ENCODE peak calls at places on chromosome 16, in six cellular contexts. Z is heart right ventricle, D is glutamatergic neuron, C is AG04450, V is foreskin fibroblast, B is MCF 10A. Y is an unnamed sample.

GRCh38 chr16:77732241-77732946 is 10.1 kb downstream of the NUDT7 start:
- DNase-seq in Z (no peak), D (no peak), C (peak), V (peak), B (peak), Y (no peak)

GRCh38 chr16:58563235-58563634 is 47.9 kb downstream of the SETD6 start:
- DNase-seq in Z (no peak), D (no peak), C (peak), V (peak), B (peak), Y (no peak)

GRCh38 chr16:53643474-53643873 is 60.2 kb downstream of the RPGRIP1L start:
- DNase-seq in Z (no peak), D (no peak), C (no peak), V (no peak), B (no peak), Y (no peak)

GRCh38 chr16:79451196-79451816 is 149.2 kb downstream of the MAF start:
- DNase-seq in Z (no peak), D (no peak), C (no peak), V (no peak), B (no peak), Y (no peak)

GRCh38 chr16:2919511-2920255 is 8.0 kb downstream of the FLYWCH1 start:
- DNase-seq in Z (peak), D (peak), C (peak), V (no peak), B (peak), Y (no peak)

GRCh38 chr16:84726670-84727467 is 27.1 kb downstream of the USP10 start:
- DNase-seq in Z (no peak), D (peak), C (no peak), V (no peak), B (no peak), Y (peak)

GRCh38 chr16:12500771-12501170 is 302.9 kb downstream of the CPPED1 start:
- DNase-seq in Z (no peak), D (no peak), C (no peak), V (no peak), B (peak), Y (no peak)

GRCh38 chr16:1511662-1512061 is 18.5 kb downstream of the TELO2 start:
- DNase-seq in Z (no peak), D (no peak), C (no peak), V (no peak), B (no peak), Y (no peak)

GRCh38 chr16:85588562-85589503 is 24.3 kb upstream of the GSE1 start:
- DNase-seq in Z (no peak), D (no peak), C (no peak), V (no peak), B (no peak), Y (no peak)

GRCh38 chr16:46582313-46582712 is 38.9 kb downstream of the SHCBP1 start:
- DNase-seq in Z (no peak), D (no peak), C (no peak), V (no peak), B (no peak), Y (no peak)

GRCh38 chr16:67773099-67773498 is 33.3 kb downstream of the RANBP10 start:
- DNase-seq in Z (peak), D (no peak), C (no peak), V (no peak), B (no peak), Y (peak)

GRCh38 chr16:49556252-49557069 is 182.9 kb downstream of the C16orf78 start:
- DNase-seq in Z (no peak), D (peak), C (no peak), V (peak), B (no peak), Y (no peak)

GRCh38 chr16:70158261-70158939 is 15.2 kb upstream of the CLEC18C start:
- DNase-seq in Z (peak), D (no peak), C (no peak), V (no peak), B (no peak), Y (no peak)

GRCh38 chr16:52928955-52929354 is 123.7 kb downstream of the CHD9NB start:
- DNase-seq in Z (no peak), D (no peak), C (no peak), V (no peak), B (no peak), Y (no peak)

GRCh38 chr16:83470406-83470805 is 337.4 kb upstream of the HSBP1 start:
- DNase-seq in Z (no peak), D (no peak), C (no peak), V (peak), B (no peak), Y (no peak)

GRCh38 chr16:66211651-66212050 is 154.8 kb upstream of the CDH5 start:
- DNase-seq in Z (no peak), D (no peak), C (no peak), V (no peak), B (no peak), Y (no peak)

DNA sequence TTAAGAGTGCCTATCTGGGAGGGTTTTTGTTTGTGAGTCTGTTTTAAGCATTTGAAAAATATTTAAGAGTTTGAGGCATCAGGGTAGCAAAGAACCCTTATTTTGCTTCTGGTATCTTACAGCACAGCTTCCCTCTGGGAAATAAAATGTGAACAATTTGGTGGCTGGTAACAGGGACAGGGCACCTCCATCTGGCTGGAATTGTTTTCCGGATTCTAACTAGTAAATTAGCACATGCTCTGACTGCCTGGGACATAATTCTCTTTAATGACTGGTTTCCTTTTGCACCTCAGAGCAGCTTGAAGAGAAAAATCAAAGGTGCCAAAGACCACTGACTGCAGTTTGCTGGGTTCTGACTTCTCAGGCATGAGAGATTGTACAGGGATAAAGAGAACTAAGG is 469.1 kb downstream of the GRIN2A start:
- DNase-seq in Z (no peak), D (no peak), C (no peak), V (no peak), B (no peak), Y (no peak)
- TF ChIP-seq CTCF in Z (no peak), D (no peak), C (no peak), V (no peak), B (no peak), Y (no peak)

GRCh38 chr16:21197621-21198020 is 13.8 kb downstream of the ZP2 start:
- DNase-seq in Z (no peak), D (no peak), C (no peak), V (no peak), B (no peak), Y (no peak)
- TF ChIP-seq CTCF in Z (no peak), D (no peak), C (no peak), V (no peak), B (no peak), Y (no peak)

DNA sequence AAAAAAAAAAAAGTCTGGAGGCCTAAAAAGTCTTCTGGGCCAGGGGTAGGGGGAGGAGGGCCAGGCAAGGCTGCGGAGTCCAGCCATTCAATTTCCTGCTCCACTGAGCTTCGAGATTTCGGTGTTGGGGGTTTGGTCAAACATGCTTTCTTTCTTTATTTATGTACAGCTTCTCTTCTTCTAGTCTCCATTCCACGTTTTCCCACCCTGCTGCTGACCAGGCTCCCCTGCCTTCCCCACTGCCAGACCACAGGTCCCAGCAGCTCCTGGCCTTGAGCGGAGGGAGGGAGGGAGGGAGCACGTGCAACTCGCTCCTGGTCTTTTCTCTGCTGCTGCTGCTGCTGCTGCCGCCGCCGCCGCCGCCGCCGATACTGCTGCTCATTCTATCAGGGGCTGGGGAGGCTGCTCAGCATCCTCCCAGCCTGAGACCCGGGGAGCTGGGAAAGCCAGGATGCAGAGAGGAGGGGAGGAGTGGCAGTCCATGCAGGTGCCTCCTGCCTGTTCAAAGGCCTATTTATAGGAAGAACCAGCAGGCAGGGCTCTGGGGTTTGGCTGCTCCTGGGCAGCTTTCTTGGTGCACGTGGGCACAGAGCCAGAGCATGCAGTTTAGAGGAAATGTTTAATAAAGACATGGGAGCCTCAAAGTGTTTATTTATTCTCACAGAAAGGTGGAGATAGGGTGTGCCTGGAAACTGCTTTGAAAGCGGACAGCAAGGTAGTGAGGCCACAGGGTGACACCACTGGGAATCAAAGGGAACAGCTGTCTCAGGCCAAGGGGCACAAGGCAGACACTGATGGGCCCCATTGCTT is 23.4 kb upstream of the ZFHX3 start:
- DNase-seq in Z (no peak), D (peak), C (no peak), V (no peak), B (no peak), Y (no peak)
- TF ChIP-seq CTCF in Z (no peak), D (no peak), C (no peak), V (no peak), B (no peak), Y (no peak)

DNA sequence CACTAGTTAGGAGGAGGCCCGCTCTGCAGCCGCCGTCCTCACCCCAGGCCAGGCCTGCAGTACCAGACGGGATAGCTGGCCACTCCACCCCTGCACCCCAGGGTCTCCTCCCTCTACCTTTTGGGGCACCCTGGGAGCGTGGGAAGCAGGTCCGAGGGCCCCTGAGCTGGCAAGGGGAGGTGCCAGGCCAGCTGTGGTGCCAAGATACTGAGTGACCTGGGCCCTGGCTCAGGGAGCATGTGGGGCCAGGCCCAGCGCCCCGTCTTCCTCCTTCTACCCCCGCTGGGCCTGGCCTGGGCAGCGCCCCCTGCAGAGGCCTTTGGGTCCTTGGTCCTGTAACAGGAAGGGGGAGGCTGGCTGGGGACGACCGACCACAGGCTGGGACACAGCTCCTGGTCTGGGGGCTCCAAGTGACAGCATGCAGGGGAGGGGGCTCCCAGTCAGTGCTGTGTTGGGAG is 13.0 kb downstream of the PAM16 start:
- DNase-seq in Z (no peak), D (no peak), C (no peak), V (no peak), B (no peak), Y (no peak)
- TF ChIP-seq CTCF in Z (no peak), D (no peak), C (peak), V (no peak), B (no peak), Y (no peak)

DNA sequence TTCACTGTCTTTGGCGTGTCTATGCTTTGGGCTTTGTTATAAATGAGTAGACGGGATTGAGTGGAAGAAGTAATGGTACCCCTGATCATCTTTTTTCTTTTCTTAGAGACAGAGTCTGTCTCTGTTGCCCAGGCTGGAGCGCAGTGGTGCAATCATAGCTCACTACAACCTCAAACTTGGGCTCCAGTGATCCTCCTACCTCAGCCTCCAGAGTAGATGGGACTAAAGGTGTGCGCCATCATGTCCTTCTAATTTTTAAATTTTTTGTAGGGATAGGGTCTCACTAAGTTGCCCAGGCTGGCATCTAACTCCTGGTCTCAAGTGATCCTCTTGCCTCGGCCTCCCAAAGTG is 14.9 kb upstream of the GPRC5B start:
- DNase-seq in Z (no peak), D (no peak), C (no peak), V (no peak), B (no peak), Y (no peak)
- TF ChIP-seq CTCF in Z (no peak), D (peak), C (no peak), V (no peak), B (no peak), Y (no peak)

GRCh38 chr16:87815567-87815966 is 49.8 kb upstream of the KLHDC4 start:
- DNase-seq in Z (no peak), D (peak), C (no peak), V (no peak), B (no peak), Y (no peak)
- TF ChIP-seq CTCF in Z (no peak), D (no peak), C (peak), V (no peak), B (no peak), Y (peak)

DNA sequence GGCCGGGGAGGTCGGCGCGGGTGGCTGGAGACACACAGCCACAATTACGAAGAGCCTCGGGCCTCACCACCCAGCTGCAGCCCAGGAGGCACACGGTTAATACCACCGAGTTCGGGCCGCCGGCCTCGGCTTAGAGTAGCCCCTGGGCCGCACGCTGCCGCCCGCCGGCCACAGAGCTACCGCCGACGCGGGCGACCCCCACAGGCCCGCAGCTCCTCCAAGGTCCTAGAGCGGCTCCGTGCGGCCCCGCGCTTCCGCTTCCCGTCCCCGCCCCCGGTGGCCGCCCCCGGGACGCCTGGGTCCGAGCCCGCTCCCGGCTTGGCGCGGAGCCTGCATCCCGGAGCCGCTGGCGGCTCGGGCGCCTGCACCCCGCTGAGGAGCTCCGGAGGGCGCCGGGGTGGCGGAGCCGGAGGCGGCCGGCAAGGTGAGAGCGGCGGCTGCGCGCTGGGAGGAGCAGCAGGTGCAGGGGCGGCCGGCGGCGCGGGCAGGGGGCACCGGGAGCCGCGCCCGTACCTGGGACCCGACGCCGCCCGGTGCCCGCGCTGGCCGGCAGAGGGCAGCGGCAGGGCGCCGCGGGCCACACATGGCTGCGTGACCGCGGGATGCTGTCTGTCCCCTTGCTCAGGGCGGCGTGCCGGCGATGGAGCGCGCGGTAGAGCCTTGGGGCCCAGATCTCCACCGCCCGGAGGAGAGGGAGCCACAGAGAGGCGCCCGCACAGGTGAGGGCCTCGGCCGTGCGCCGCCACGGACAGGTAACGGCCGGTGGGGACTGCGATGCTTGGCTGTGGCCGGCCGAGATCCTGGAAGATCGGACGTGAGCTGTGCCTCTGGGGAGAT is at the start of gene ZNF48:
- DNase-seq in Z (peak), D (peak), C (peak), V (peak), B (peak), Y (peak)
- TF ChIP-seq CTCF in Z (peak), D (peak), C (peak), V (peak), B (peak), Y (no peak)